ENCODE peak calls at places on chromosomes 3 and 15, in nine cellular contexts. N is adrenal gland, M is astrocyte of the spinal cord, S is A549, B is PC-3, V is Caco-2, K is GM12864, T is transverse colon, L is AG10803. X is an unnamed sample.

GRCh38 chr3:71087109-71088018 is 496.2 kb downstream of the FOXP1 start:
- DNase-seq in N (no peak), K (peak), V (no peak), S (peak), L (peak), M (peak), T (no peak), B (peak), X (no peak)

GRCh38 chr3:66177026-66177425 is 43.8 kb upstream of the SLC25A26 start:
- DNase-seq in M (no peak), S (no peak), V (no peak), K (no peak), B (no peak), N (no peak), L (no peak), T (no peak), X (no peak)

GRCh38 chr3:149621218-149622005 is 36.4 kb downstream of the WWTR1 start:
- DNase-seq in T (no peak), S (no peak), N (no peak), L (peak), B (peak), K (peak), M (peak), V (no peak), X (peak)

GRCh38 chr3:25711090-25711489 is 46.4 kb upstream of the TOP2B start:
- DNase-seq in S (no peak), B (no peak), M (no peak), V (no peak), K (no peak), L (no peak), N (no peak), T (no peak), X (no peak)

GRCh38 chr3:14431928-14432834 is 29.8 kb downstream of the SLC6A6 start:
- DNase-seq in K (peak), T (peak), S (peak), B (peak), V (peak), M (peak), L (peak), N (peak), X (no peak)

GRCh38 chr15:39393575-39394335 is 187.1 kb upstream of the THBS1 start:
- DNase-seq in M (no peak), B (peak), K (no peak), T (peak), S (peak), L (no peak), V (peak), N (no peak), X (no peak)

GRCh38 chr15:76346666-76347506 is 10.3 kb downstream of the ISL2 start:
- DNase-seq in B (peak), M (no peak), T (peak), L (no peak), K (no peak), V (peak), S (no peak), N (no peak), X (no peak)

GRCh38 chr3:14352002-14352627 is 50.3 kb upstream of the SLC6A6 start:
- DNase-seq in L (no peak), V (peak), S (peak), T (no peak), M (no peak), B (peak), N (no peak), K (peak), X (no peak)

GRCh38 chr3:171404376-171404982 is 55.7 kb downstream of the TNIK start:
- DNase-seq in M (no peak), V (peak), T (no peak), S (no peak), L (peak), K (no peak), B (peak), N (no peak), X (no peak)

GRCh38 chr15:100201376-100202280 is 140.1 kb downstream of the ADAMTS17 start:
- DNase-seq in K (no peak), V (no peak), L (peak), M (peak), B (no peak), N (no peak), T (no peak), S (no peak), X (no peak)

DNA sequence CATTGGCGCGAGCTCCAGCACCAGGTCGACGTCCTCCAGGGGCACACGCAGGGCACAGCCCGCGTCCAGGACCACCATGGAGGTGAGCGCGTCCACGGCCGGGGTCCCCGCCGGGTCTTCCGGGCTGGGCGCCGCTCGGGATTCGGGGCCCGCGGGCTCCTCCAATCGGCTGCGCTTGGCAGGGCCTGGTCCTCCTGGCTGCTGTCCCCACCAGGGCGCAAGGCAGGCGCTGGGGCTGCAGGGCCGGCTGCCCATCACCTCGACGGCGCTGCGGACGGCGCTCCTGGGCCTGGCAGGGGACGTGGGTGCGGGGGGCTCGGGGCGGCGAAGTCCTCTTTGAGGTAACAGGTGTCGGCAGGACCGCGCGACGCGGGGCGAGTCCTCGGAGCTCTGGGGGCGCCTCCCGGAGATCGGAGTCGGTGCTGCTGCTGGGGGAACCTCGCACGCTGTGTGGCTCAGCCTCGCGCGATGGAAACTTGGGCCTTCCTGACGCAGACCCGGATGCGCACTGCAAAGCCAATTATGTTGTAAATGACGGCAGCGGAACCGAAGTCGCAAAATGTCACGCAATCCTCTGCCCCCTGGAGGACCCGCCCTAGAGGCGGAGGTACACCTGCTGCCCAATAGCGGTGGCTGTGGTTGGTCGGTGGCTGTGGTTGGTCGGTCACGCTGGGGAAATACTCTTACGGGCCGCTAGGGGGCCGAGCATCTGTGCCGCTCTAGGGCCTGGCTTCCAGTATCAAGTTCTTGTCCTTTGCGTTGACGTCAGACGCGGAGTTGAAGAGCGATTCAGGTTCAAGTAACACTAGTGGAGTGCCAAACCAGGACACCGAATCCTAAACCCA is at the start of gene PRR23C:
- DNase-seq in T (no peak), N (no peak), L (no peak), B (no peak), S (peak), M (no peak), V (no peak), K (no peak), X (no peak)
- TF ChIP-seq CTCF in T (no peak), N (no peak), L (no peak), B (no peak), S (no peak), M (peak), V (no peak), K (peak), X (peak)

DNA sequence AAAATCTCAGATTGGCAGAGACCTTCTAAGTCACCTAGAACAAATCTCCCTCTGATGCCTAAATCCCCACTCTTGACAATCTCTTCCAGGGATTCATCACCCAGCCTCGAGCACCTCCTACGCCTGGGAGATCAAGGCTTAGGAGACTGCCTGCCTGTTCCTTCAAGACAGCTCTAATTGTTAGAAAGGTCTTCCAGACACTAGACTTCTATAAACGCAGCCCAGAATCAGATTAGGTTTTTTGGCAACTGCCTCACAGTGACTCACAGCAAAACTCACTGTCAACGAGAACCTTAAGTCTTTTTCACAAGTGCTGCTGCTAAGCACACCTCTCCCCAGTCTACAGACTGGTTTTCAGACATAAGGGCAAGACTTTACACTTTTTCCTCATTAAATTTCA is 23.1 kb downstream of the SRGAP3 start:
- DNase-seq in N (peak), S (no peak), T (no peak), K (no peak), M (peak), B (peak), V (no peak), L (peak), X (peak)
- H3K4me3 ChIP-seq in N (no peak), S (no peak), T (no peak), K (no peak), M (no peak), B (no peak), V (no peak), L (no peak), X (no peak)

GRCh38 chr3:122257951-122258350 is 67.1 kb upstream of the CSTA start:
- DNase-seq in M (no peak), B (no peak), L (no peak), N (no peak), S (no peak), T (no peak), K (no peak), V (no peak), X (no peak)

GRCh38 chr3:122255757-122256439 is 69.2 kb upstream of the CSTA start:
- DNase-seq in N (no peak), L (no peak), M (no peak), B (no peak), K (no peak), V (no peak), S (no peak), T (no peak), X (no peak)

GRCh38 chr3:122263058-122263457 is 62.0 kb upstream of the CSTA start:
- DNase-seq in S (no peak), B (no peak), N (no peak), M (no peak), T (no peak), K (no peak), L (no peak), V (no peak), X (no peak)

GRCh38 chr3:122260206-122260605 is 64.8 kb upstream of the CSTA start:
- DNase-seq in T (no peak), S (no peak), M (no peak), N (no peak), B (no peak), K (no peak), V (no peak), L (no peak), X (no peak)

DNA sequence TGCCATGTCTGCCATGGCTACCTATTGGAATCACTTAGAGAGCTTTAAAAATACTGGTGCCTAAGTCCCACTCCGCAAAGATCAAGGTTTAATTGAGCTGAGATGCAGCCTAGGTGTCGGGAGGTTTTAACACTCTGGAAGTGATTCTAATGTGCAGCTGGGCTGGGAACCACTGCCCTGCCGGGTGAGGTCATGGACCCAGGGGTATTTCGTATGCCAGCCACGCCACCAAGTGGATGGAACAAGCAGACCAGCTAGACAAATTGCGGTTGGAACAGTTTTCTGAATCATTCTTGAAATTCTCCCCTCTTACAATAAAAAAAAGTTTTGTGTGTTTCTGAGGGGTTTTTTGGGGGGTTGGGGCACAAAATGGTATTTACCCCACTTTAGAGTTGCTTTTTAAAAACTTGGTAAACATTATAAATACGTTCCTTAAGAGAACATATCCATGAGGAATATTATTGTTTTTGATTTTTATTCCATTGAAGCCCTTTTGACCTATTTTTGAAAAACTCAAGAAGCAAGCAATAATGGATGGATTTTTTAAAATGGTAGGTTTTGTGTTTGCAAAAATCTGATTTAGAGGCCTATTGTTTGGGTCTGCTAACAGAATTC is 66.2 kb upstream of the CSTA start:
- DNase-seq in L (peak), K (peak), N (peak), M (peak), T (peak), B (peak), S (peak), V (peak), X (no peak)
- TF ChIP-seq CTCF in L (peak), K (peak), N (peak), M (peak), T (peak), B (peak), S (peak), V (peak), X (peak)

DNA sequence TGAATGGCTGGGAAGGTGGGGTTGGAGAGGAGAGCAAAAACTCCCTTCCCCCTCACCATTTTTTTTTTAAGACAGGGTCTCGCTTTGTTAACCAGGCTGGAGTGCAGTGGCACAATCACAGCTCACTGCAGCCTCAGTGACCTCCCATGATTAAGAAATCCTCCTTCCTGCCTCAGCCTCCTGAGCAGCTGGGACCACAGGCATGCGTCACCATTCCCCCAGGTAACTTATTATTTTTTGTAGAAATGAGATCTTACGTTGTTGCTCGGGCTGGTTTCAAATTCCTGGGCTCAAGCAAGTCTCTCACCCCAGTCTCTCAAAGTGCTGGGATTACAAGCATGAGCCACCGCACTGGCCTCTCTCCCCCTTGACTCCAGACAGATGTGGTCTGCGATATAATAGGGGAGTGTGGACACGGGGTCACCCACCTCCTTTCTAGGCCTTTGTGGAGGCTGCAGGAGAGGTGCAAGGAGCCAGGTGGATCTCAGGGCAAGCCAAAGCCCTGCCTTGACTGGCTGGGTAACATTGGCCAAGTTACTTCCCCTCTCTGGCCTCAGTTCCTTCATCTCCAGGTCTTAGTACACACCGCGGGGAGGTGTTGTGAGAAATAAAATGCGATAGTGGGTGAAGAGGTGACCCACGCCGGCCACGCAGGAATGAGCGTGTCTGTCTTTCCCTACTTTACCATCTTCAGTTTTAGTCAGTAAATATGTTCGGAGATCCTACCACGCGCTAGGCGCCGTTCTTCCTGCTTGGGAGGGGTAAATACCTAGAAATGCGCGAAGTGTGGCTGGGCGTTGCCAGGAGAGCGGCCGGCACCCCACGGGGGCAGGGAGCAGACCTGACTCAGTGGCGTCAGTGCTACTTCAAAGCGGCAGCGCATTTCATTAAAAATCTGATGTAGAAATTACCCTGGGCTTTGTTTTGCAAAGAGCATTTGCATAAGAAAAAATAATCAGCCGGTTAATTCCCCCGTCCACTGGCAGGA is 20.2 kb upstream of the CORO2B start:
- DNase-seq in V (no peak), S (no peak), L (no peak), M (no peak), B (no peak), T (peak), K (no peak), N (peak), X (no peak)
- H3K4me3 ChIP-seq in V (no peak), S (no peak), L (peak), M (peak), B (no peak), T (no peak), K (no peak), N (no peak), X (no peak)

DNA sequence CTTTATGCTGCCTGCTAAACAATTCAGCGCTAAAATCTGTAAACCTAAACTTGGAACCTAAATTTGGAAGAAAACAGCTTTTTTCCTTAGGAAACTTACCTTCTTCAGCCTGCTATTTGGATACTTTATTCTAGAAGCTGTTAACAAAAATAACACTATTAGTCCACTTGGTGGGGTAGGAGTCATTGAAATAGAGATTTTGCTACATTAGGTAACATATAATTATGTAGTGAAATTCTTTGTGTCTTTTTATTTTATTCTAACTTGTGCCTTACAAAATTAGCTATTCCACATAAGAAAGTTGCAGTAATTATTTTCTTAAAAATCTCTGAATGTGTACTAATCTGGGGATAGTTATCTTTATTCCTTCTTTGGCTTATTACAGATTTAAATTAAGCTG is 360.4 kb upstream of the ROBO2 start:
- DNase-seq in B (peak), L (no peak), V (no peak), T (no peak), N (no peak), S (no peak), M (no peak), K (no peak), X (no peak)
- TF ChIP-seq CTCF in B (peak), L (no peak), V (no peak), T (no peak), N (no peak), S (no peak), M (no peak), K (no peak), X (no peak)